ENCODE peak calls at places on chromosomes 16 and 17, in four cellular contexts. R, S, C and E are unnamed samples.

GRCh38 chr16:24689128-24689527 is 40.3 kb upstream of the TNRC6A start:
- DNase-seq in R (peak; percentile 31), S (no peak), C (peak; percentile 19), E (no peak)

GRCh38 chr17:67181825-67182224 is 63.2 kb downstream of the HELZ start:
- DNase-seq in R (no peak), S (no peak), C (no peak), E (no peak)

GRCh38 chr17:55200904-55201608 is 63.7 kb upstream of the HLF start:
- DNase-seq in R (no peak), S (no peak), C (no peak), E (no peak)

GRCh38 chr16:75491876-75492275 is 3.4 kb downstream of the CHST6 start:
- DNase-seq in R (no peak), S (no peak), C (no peak), E (no peak)

GRCh38 chr17:55463600-55463999 is 42.0 kb upstream of the MMD start:
- DNase-seq in R (no peak), S (no peak), C (no peak), E (no peak)

GRCh38 chr16:75566889-75567255 is 693 bp downstream of the GABARAPL2 start:
- DNase-seq in R (peak; percentile 56), S (no peak), C (no peak), E (no peak)

GRCh38 chr17:31318298-31319190 is 2.9 kb downstream of the EVI2A start:
- DNase-seq in R (no peak), S (no peak), C (peak; percentile 46), E (no peak)

GRCh38 chr17:17750881-17751280 is 69.6 kb downstream of the RAI1 start:
- DNase-seq in R (no peak), S (no peak), C (no peak), E (no peak)

GRCh38 chr16:81601008-81601428 is 156.4 kb downstream of the CMIP start:
- DNase-seq in R (no peak), S (no peak), C (no peak), E (no peak)

GRCh38 chr16:8863594-8864424 is 5.0 kb downstream of the CARHSP1 start:
- DNase-seq in R (peak; percentile 25), S (no peak), C (peak; percentile 56), E (no peak)

GRCh38 chr16:85029413-85029794 is 1.8 kb downstream of the KIAA0513 start:
- DNase-seq in R (no peak), S (no peak), C (no peak), E (no peak)

GRCh38 chr17:29561541-29562517 is 5.0 kb downstream of the ABHD15 start:
- DNase-seq in R (peak; percentile 3), S (peak; percentile 53), C (no peak), E (peak; percentile 64)

GRCh38 chr17:81179861-81180260 is 13.8 kb upstream of the AATK start:
- DNase-seq in R (peak; percentile 43), S (no peak), C (no peak), E (no peak)

GRCh38 chr16:10391339-10391738 is 5.5 kb downstream of the ATF7IP2 start:
- DNase-seq in R (no peak), S (no peak), C (no peak), E (no peak)

GRCh38 chr17:80217703-80218362 is 2.3 kb downstream of the SGSH start:
- DNase-seq in R (no peak), S (no peak), C (no peak), E (no peak)

GRCh38 chr17:55089955-55090573 is 121.5 kb downstream of the STXBP4 start:
- DNase-seq in R (no peak), S (no peak), C (no peak), E (no peak)

GRCh38 chr17:27384721-27385120 is 71.5 kb upstream of the KSR1 start:
- DNase-seq in R (no peak), S (no peak), C (no peak), E (no peak)

GRCh38 chr16:85389679-85390470 is 223.2 kb upstream of the GSE1 start:
- DNase-seq in R (peak; percentile 34), S (peak; percentile 36), C (no peak), E (no peak)

GRCh38 chr16:88352261-88353200 is 30.2 kb upstream of the ZNF469 start:
- DNase-seq in R (no peak), S (peak; percentile 34), C (peak; percentile 6), E (no peak)

GRCh38 chr17:3030096-3030495 is 33.3 kb downstream of the OR1D5 start:
- DNase-seq in R (no peak), S (peak; percentile 39), C (no peak), E (no peak)

DNA sequence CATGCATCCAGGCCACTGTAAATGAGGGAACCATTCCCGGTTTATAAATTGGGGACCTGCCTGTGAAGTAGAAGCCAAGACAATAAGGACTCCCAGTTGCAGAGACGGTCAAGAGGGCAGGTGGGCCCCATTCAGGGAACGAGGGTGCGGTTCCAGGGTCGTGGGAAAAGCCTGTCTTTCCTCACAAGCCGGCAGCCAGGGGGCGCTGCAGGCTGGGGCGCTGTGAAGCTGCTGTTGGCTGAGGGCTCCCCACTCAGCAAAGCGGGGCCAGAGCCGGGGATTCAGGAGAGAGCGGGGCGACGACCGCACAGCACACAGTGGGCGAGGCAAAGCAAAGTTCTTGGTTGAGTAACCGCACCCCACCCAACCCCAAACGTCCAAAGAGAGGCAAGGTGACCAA is 24.9 kb downstream of the CDRT15 start:
- DNase-seq in R (no peak), S (peak; percentile 48), C (peak; percentile 37), E (no peak)
- TF ChIP-seq CTCF in R (no peak), S (peak; percentile 48), C (peak; percentile 40), E (no peak)

GRCh38 chr17:48591435-48592077 is 1.5 kb upstream of the HOXB3 start:
- DNase-seq in R (no peak), S (no peak), C (no peak), E (no peak)
- TF ChIP-seq CTCF in R (no peak), S (no peak), C (no peak), E (no peak)

DNA sequence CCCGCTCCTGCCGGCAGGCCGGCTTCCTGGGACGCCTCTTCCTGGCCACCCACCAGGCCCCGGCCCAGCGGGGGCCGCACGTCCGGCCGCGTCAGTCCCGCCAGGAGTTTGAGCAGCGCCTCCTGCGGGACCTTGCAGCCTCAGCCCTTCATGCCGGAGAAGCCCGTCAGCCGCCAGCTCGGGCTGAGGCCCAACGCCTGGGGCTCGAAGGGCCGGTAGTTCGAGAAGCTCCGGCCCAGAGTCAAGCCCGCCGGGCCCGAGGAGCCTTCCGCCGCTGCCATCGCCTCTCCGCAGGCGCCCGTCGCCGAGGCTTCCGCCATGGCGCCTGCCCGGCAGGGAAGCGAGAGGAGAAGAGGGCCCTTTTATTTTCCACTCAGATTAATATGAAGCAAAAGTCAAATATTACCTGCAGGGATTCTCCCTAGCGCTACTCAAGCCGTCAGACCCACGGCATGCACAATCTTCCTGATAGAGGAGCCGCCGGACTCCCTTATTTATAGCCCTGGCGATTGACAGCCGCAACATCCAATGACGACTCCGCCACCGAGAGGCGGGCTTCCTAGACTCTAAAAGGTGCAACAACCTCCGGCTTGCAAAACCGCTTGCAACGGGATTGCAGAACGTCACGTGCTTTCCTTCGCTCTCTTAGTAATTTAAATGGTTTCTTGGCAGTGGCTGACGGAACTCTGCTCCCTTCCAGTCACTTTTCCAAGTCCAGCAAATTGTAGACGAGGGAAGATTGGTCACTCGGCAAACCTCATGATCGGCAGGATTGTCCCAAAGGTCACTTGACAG is at the start of gene SEPHS2:
- DNase-seq in R (peak; percentile 93), S (peak; percentile 99), C (peak; percentile 98), E (peak; percentile 97)
- TF ChIP-seq CTCF in R (no peak), S (peak; percentile 50), C (peak; percentile 39), E (peak; percentile 62)

DNA sequence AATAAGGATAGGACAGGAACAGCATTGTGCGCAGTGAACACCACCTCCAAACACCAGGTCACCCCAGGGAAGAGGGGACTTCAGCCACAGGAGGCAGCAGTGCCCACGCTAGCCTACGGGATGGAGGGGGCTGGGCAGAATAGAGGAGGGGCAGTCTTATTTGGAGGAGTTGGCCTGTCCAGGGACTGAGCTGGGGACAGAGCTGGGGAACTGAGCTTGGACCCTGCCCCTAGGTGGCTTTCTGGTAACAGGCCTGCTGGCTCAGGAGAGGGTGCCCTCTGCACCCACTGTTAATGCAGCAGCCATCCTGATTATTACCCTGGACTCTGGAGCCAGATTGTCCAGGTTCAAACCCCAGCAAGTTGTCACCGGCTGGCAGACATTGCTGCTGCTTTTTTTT is 9.3 kb downstream of the CCDC102A start:
- DNase-seq in R (no peak), S (no peak), C (no peak), E (no peak)
- TF ChIP-seq CTCF in R (no peak), S (no peak), C (no peak), E (no peak)

GRCh38 chr16:1028524-1029258 is 43.9 kb upstream of the SSTR5 start:
- DNase-seq in R (no peak), S (no peak), C (no peak), E (no peak)
- TF ChIP-seq CTCF in R (no peak), S (no peak), C (no peak), E (no peak)

GRCh38 chr16:30655815-30656347 is 2.4 kb upstream of the FBRS start:
- DNase-seq in R (no peak), S (no peak), C (no peak), E (no peak)

GRCh38 chr16:30656388-30656787 is 1.8 kb upstream of the FBRS start:
- DNase-seq in R (no peak), S (no peak), C (no peak), E (no peak)

GRCh38 chr16:30658731-30659506 is 688 bp downstream of the FBRS start:
- DNase-seq in R (peak; percentile 72), S (peak; percentile 84), C (peak; percentile 85), E (peak; percentile 91)

GRCh38 chr16:30657866-30658730 is at the start of gene FBRS:
- DNase-seq in R (peak; percentile 100), S (peak; percentile 100), C (peak; percentile 100), E (peak; percentile 100)

DNA sequence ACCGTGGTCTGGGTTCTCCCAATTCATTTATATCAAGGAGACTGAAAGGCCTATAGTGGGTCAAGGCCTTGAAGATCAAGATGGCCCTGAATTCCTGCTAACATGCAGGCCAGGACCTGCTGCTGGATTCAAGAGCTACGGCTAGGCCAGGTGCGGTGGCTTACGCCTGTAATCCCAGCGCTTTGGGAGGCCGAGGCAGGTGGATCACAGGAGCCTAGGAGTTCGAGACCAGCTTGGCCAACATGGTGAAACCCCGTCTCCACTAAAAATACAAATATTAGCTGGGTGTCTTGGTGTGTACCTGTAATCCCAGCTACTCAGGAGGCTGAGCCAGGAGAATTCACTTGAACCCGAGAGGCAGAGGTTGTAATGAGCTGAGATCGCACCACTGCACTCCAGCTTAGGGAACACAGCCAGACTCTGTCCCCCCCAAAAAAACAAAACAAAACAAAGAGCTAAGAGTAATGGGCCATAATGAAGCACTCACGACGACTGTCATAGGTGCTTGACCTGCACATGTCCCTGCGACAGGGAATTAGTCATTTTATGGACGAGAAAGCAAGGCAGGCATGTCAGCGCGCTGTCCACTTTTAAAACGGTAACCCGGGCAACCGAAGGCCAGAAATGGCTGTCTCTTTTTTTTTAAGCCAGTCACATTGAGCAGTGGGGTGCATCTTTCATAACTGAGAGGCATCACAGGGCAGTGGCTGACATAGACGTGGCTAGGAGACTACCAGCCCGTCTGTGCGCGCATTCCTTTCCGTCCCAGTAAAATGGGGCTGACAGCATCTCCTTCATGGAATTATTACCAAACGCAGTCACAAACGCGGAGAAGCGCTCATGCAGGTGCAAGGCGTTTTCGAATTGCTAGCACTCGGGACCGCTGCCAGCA is 1.0 kb upstream of the FBRS start:
- DNase-seq in R (no peak), S (no peak), C (no peak), E (no peak)
- TF ChIP-seq CTCF in R (no peak), S (no peak), C (no peak), E (no peak)

DNA sequence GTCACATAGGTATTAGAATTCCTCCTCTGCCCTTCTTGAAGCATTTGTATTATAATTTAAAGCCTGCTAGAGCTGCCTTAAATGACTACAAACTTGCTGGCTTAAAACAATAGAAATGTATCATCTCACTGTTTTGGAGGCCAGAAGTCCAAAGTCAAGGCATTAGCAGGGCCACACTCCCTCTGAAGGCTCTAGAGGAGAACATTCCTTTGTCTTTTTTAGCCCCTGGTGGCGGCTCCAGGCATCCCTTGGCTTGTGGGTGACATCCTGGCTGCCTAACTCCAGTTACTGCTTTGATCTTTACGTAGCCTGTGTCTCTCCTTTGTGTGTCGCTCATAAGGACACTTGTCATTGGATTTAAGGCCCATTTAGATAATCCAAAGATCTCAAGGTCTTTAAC is 186.6 kb upstream of the SALL1 start:
- DNase-seq in R (no peak), S (no peak), C (no peak), E (no peak)
- TF ChIP-seq CTCF in R (no peak), S (no peak), C (no peak), E (no peak)